ENCODE peak calls at places on chromosomes 6 and 20, in eight cellular contexts. D is GM12892, Z is A549, R is NAMALWA, E is Karpas-422, K is nephron progenitor cell, T is suprapubic skin, F is NCI-H460. N is an unnamed sample.

GRCh38 chr20:54194724-54195438 is 13.0 kb upstream of the PFDN4 start:
- DNase-seq in D (no peak), Z (peak; percentile 76), R (peak; percentile 37), E (no peak), K (no peak), T (no peak), F (no peak), N (no peak)

GRCh38 chr20:21808863-21809664 is 103.6 kb downstream of the PAX1 start:
- DNase-seq in D (peak; percentile 66), Z (peak; percentile 29), R (peak; percentile 49), E (peak; percentile 91), K (peak; percentile 79), T (no peak), F (no peak), N (peak; percentile 1)

GRCh38 chr6:81613606-81614005 is 138.9 kb downstream of the TENT5A start:
- DNase-seq in D (no peak), Z (no peak), R (no peak), E (no peak), K (no peak), T (no peak), F (no peak), N (no peak)

GRCh38 chr6:148831064-148831463 is 84.2 kb downstream of the UST start:
- DNase-seq in D (no peak), Z (no peak), R (no peak), E (no peak), K (no peak), T (no peak), F (no peak), N (no peak)

GRCh38 chr20:63543733-63544132 is 3.8 kb downstream of the SRMS start:
- DNase-seq in D (no peak), Z (no peak), R (no peak), E (no peak), K (no peak), T (no peak), F (no peak), N (no peak)

GRCh38 chr6:140858381-140858971 is 1274.2 kb upstream of the GJE1 start:
- DNase-seq in D (no peak), Z (no peak), R (no peak), E (no peak), K (no peak), T (no peak), F (no peak), N (no peak)

GRCh38 chr20:12068146-12068545 is 150.5 kb downstream of the BTBD3 start:
- DNase-seq in D (no peak), Z (no peak), R (no peak), E (no peak), K (peak; percentile 8), T (no peak), F (no peak), N (no peak)

GRCh38 chr20:17533396-17533795 is 2.2 kb upstream of the BFSP1 start:
- DNase-seq in D (no peak), Z (peak; percentile 85), R (peak; percentile 54), E (peak; percentile 67), K (no peak), T (no peak), F (peak; percentile 47), N (no peak)

GRCh38 chr6:77568570-77568969 is 84.3 kb upstream of the MEI4 start:
- DNase-seq in D (no peak), Z (no peak), R (no peak), E (no peak), K (no peak), T (no peak), F (no peak), N (no peak)